ENCODE peak calls at places on chromosomes 7 and 10, in seven cellular contexts. Q is HCT116, R is H1, X is K562, H is HepG2, S is SK-N-SH, J is GM12878. V is an unnamed sample.

GRCh38 chr10:24820616-24821015 is 96.9 kb upstream of the ARHGAP21 start:
- DNase-seq in Q (no peak), R (no peak), X (no peak), H (no peak), S (no peak), J (no peak), V (no peak)

GRCh38 chr7:41599760-41600159 is 103.1 kb downstream of the INHBA start:
- DNase-seq in Q (no peak), R (peak), X (no peak), H (no peak), S (peak), J (no peak), V (peak)

GRCh38 chr10:69959911-69960310 is 92.7 kb upstream of the MACROH2A2 start:
- DNase-seq in Q (no peak), R (peak), X (no peak), H (no peak), S (no peak), J (no peak), V (no peak)

GRCh38 chr7:48250441-48250951 is 79.2 kb downstream of the ABCA13 start:
- DNase-seq in Q (no peak), R (no peak), X (no peak), H (no peak), S (no peak), J (no peak), V (no peak)

GRCh38 chr7:148717266-148717793 is 18.6 kb downstream of the CUL1 start:
- DNase-seq in Q (no peak), R (no peak), X (no peak), H (no peak), S (no peak), J (no peak), V (peak)

GRCh38 chr7:29865526-29865925 is 59.2 kb downstream of the WIPF3 start:
- DNase-seq in Q (peak), R (no peak), X (no peak), H (peak), S (no peak), J (no peak), V (peak)

GRCh38 chr10:20276127-20276979 is 460.1 kb downstream of the PLXDC2 start:
- DNase-seq in Q (no peak), R (no peak), X (no peak), H (peak), S (no peak), J (no peak), V (peak)

GRCh38 chr10:13890617-13891541 is 304.1 kb downstream of the PRPF18 start:
- DNase-seq in Q (no peak), R (no peak), X (no peak), H (no peak), S (peak), J (no peak), V (no peak)

GRCh38 chr7:123712619-123713018 is 36.2 kb downstream of the WASL start:
- DNase-seq in Q (no peak), R (no peak), X (no peak), H (no peak), S (no peak), J (no peak), V (no peak)

GRCh38 chr7:50068850-50069551 is 24.0 kb downstream of the ZPBP start:
- DNase-seq in Q (peak), R (no peak), X (no peak), H (no peak), S (no peak), J (peak), V (peak)

GRCh38 chr10:72254891-72255568 is 18.7 kb upstream of the DDIT4 start:
- DNase-seq in Q (no peak), R (peak), X (peak), H (no peak), S (peak), J (no peak), V (peak)

GRCh38 chr10:48606530-48607355 is 1.9 kb upstream of the ARHGAP22 start:
- DNase-seq in Q (no peak), R (peak), X (no peak), H (no peak), S (no peak), J (no peak), V (no peak)

GRCh38 chr7:146090023-146090645 is 26.5 kb upstream of the CNTNAP2 start:
- DNase-seq in Q (peak), R (no peak), X (peak), H (peak), S (peak), J (no peak), V (no peak)

GRCh38 chr10:3131098-3131497 is 41.5 kb downstream of the PITRM1 start:
- DNase-seq in Q (no peak), R (no peak), X (no peak), H (no peak), S (no peak), J (no peak), V (peak)

GRCh38 chr7:1459930-1460756 is 873 bp upstream of the MICALL2 start:
- DNase-seq in Q (no peak), R (no peak), X (no peak), H (no peak), S (no peak), J (no peak), V (peak)

GRCh38 chr7:46682841-46683624 is 762.0 kb upstream of the IGFBP3 start:
- DNase-seq in Q (no peak), R (no peak), X (no peak), H (no peak), S (no peak), J (no peak), V (no peak)

GRCh38 chr7:95684037-95684436 is 87.7 kb upstream of the PDK4 start:
- DNase-seq in Q (peak), R (no peak), X (peak), H (peak), S (no peak), J (no peak), V (peak)

GRCh38 chr10:16545126-16545736 is 23.6 kb upstream of the C1QL3 start:
- DNase-seq in Q (peak), R (no peak), X (peak), H (peak), S (peak), J (no peak), V (peak)

GRCh38 chr7:30755384-30756154 is 3.6 kb downstream of the INMT start:
- DNase-seq in Q (no peak), R (no peak), X (no peak), H (no peak), S (peak), J (no peak), V (no peak)

GRCh38 chr10:13784067-13784466 is 197.3 kb downstream of the PRPF18 start:
- DNase-seq in Q (no peak), R (no peak), X (no peak), H (no peak), S (no peak), J (no peak), V (peak)

GRCh38 chr7:76278540-76278939 is 23.9 kb upstream of the HSPB1 start:
- DNase-seq in Q (no peak), R (no peak), X (peak), H (no peak), S (peak), J (no peak), V (no peak)

GRCh38 chr7:151210087-151210854 is at the start of gene H2BK1:
- DNase-seq in Q (no peak), R (no peak), X (no peak), H (no peak), S (no peak), J (no peak), V (no peak)

GRCh38 chr7:50838675-50839377 is 56.1 kb upstream of the GRB10 start:
- DNase-seq in Q (no peak), R (no peak), X (no peak), H (no peak), S (no peak), J (no peak), V (no peak)

GRCh38 chr7:99557196-99557607 is 1.2 kb upstream of the ZNF655 start:
- DNase-seq in Q (no peak), R (no peak), X (peak), H (no peak), S (no peak), J (no peak), V (peak)

GRCh38 chr7:13920053-13920697 is 69.3 kb downstream of the ETV1 start:
- DNase-seq in Q (peak), R (no peak), X (peak), H (peak), S (peak), J (no peak), V (peak)
- TF ChIP-seq JUND in Q (peak), R (no peak), X (no peak), H (no peak), S (peak), J (no peak), V (peak)

GRCh38 chr7:24435002-24435401 is 138.2 kb upstream of the PALS2 start:
- DNase-seq in Q (no peak), R (peak), X (no peak), H (no peak), S (no peak), J (no peak), V (no peak)
- TF ChIP-seq JUND in Q (no peak), R (no peak), X (no peak), H (no peak), S (no peak), J (no peak), V (no peak)

GRCh38 chr10:114504769-114505579 is 100.7 kb upstream of the AFAP1L2 start:
- DNase-seq in Q (no peak), R (no peak), X (no peak), H (peak), S (no peak), J (no peak), V (no peak)
- TF ChIP-seq JUND in Q (no peak), R (no peak), X (no peak), H (no peak), S (no peak), J (no peak), V (no peak)

DNA sequence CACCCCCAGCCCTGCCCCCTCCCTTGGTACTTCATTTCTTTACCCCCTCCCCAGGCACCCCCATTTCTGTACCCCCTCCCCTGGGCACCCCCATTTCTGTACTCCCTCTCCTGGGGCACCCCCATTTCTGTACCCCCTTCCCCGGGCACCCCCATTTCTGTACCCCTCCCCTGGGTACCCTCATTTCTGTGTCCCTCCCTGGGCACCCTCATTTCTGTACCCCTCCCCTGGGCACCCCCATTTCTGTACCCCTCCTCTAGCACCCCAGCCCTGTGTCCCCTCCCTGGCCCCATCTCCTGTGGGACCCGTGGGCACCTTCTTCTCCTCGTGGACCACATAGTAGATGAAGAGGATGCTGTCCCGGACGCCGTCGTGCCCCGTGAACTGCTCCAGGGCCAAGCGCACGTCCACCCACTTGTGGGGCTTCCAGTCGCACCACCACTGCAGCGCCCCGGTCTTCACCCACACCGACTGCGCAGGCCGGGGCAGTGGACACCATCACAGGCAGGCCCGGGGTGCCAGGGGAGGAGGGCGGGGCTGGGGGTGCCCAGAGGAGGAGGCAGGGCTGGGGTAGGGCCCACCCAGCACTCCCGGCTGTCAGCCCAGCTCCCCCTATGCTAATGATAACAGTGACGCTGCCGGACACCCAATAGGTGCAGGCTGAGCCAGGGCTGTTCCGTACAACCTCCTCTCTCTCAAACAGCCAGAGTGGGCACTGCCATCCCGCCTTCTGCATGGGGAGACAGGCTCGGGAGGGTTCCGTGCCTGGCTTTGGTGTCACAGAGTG is 20.4 kb downstream of the TECPR1 start:
- DNase-seq in Q (no peak), R (no peak), X (peak), H (no peak), S (peak), J (no peak), V (no peak)
- TF ChIP-seq JUND in Q (no peak), R (no peak), X (no peak), H (no peak), S (no peak), J (no peak), V (no peak)

V was measured in T47D.